ENCODE peak calls at places on chromosomes 2 and 18, in five cellular contexts. M is fibroblast of lung, O is mucosa of descending colon, C is A549, W is PC-3. N is an unnamed sample. For H3K4me1, the result is how much of the 10 kb centered on the place peaks cover.

GRCh38 chr2:15673919-15674636 is 82.4 kb downstream of the DDX1 start:
- DNase-seq in M (peak), W (no peak), O (no peak), C (no peak), N (no peak)

GRCh38 chr18:64799378-64799777 is 650.5 kb upstream of the LINC00305 start:
- DNase-seq in O (no peak), W (peak), C (no peak), M (no peak), N (no peak)

GRCh38 chr2:120675460-120676130 is 60.1 kb upstream of the GLI2 start:
- DNase-seq in M (peak), O (no peak), C (peak), W (peak), N (peak)

GRCh38 chr2:215136669-215137328 is 1.6 kb downstream of the ABCA12 start:
- DNase-seq in C (no peak), O (no peak), W (peak), M (peak), N (no peak)

GRCh38 chr2:176814740-176815367 is 397.7 kb upstream of the HNRNPA3 start:
- DNase-seq in O (no peak), M (peak), W (peak), C (peak), N (no peak)

GRCh38 chr2:191206613-191207471 is 38.4 kb upstream of the MYO1B start:
- DNase-seq in C (no peak), W (no peak), O (no peak), M (no peak), N (peak)

GRCh38 chr2:224101820-224102630 is 62.9 kb upstream of the SERPINE2 start:
- DNase-seq in W (peak), M (peak), O (no peak), C (no peak), N (no peak)

GRCh38 chr18:11671156-11671555 is 17.9 kb upstream of the GNAL start:
- DNase-seq in M (no peak), O (no peak), C (no peak), W (no peak), N (no peak)

GRCh38 chr2:27655155-27655951 is 8.1 kb downstream of the SUPT7L start:
- DNase-seq in C (no peak), W (peak), O (no peak), M (peak), N (no peak)

GRCh38 chr2:105398522-105399206 is at the start of gene FHL2:
- DNase-seq in C (peak), O (peak), W (peak), M (peak), N (peak)

GRCh38 chr2:105400138-105400540 is 1.3 kb upstream of the FHL2 start:
- DNase-seq in C (no peak), W (no peak), O (no peak), M (no peak), N (no peak)

GRCh38 chr2:105397959-105398521 is 811 bp downstream of the FHL2 start:
- DNase-seq in M (peak), C (no peak), W (no peak), O (no peak), N (peak)

GRCh38 chr2:105397025-105397722 is 1.7 kb downstream of the FHL2 start:
- DNase-seq in M (no peak), O (no peak), W (peak), C (peak), N (no peak)

GRCh38 chr2:105399207-105399861 is 483 bp upstream of the FHL2 start:
- DNase-seq in O (peak), W (no peak), C (no peak), M (no peak), N (peak)
- H3K4me3 ChIP-seq in O (peak), W (peak), C (peak), M (peak), N (peak)

GRCh38 chr2:231168460-231169139 is 29.8 kb upstream of the ARMC9 start:
- DNase-seq in W (no peak), C (no peak), O (no peak), M (no peak), N (no peak)

GRCh38 chr2:231174211-231174651 is 24.2 kb upstream of the ARMC9 start:
- DNase-seq in C (no peak), O (no peak), M (no peak), W (no peak), N (no peak)

GRCh38 chr2:231169475-231169874 is 29.0 kb upstream of the ARMC9 start:
- DNase-seq in O (no peak), M (no peak), W (no peak), C (no peak), N (no peak)

GRCh38 chr2:231170058-231170457 is 28.4 kb upstream of the ARMC9 start:
- DNase-seq in O (no peak), M (no peak), W (no peak), C (no peak), N (no peak)

GRCh38 chr2:231172020-231172419 is 26.4 kb upstream of the ARMC9 start:
- DNase-seq in O (no peak), W (no peak), C (no peak), M (no peak), N (no peak)
- H3K4me1 ChIP-seq in O (under half), W (under half), C (under half), M (under half), N (under half)

GRCh38 chr2:138652378-138652777 is 127.8 kb downstream of the NXPH2 start:
- DNase-seq in O (no peak), W (peak), C (no peak), M (no peak), N (no peak)

DNA sequence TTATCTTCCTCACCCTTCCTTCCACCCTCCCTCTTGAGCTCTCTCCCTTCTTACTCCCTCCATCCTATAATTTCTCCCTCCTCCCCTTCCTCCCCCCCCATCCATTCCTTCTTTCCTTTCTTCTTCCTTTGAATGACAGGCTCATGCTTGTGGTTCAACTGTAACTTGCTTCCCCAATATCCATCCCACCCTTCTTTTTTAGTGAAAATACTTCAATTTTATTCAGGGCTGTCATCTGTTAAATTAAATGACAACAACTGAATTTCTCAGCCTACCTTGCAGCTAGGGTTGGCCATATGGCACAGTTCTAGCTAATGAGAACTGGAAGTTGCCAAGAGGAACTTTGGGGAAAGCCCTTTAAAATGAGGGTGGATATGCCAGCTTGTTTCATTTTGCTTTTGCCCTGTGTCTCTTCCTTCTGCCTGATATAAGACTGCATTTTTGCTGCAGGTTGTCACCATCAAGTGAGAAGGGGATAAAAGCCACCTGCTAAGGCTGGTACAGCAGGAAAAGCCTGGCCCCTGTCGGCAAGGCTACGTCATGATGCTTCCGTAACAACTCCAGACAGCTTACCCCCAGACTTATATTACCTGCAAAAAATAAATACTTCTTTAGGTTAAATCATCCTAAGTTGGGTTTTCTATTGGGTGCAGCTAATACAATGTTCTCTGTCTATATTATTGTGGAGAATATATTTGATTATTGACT is 121.8 kb downstream of the NXPH2 start:
- DNase-seq in O (no peak), C (no peak), W (no peak), M (no peak), N (no peak)
- H3K4me3 ChIP-seq in O (no peak), C (no peak), W (no peak), M (no peak), N (no peak)

GRCh38 chr2:46226620-46227019 is 70.6 kb upstream of the EPAS1 start:
- DNase-seq in M (no peak), C (no peak), O (no peak), W (no peak), N (no peak)

GRCh38 chr2:46227022-46227421 is 70.2 kb upstream of the EPAS1 start:
- DNase-seq in W (no peak), C (no peak), O (no peak), M (no peak), N (no peak)

GRCh38 chr2:46229134-46230063 is 67.8 kb upstream of the EPAS1 start:
- DNase-seq in C (peak), W (peak), M (no peak), O (no peak), N (no peak)

GRCh38 chr2:46225730-46226129 is 71.5 kb upstream of the EPAS1 start:
- DNase-seq in O (no peak), W (no peak), M (no peak), C (no peak), N (no peak)

GRCh38 chr2:46227674-46228289 is 69.4 kb upstream of the EPAS1 start:
- DNase-seq in O (no peak), M (no peak), C (no peak), W (no peak), N (no peak)
- H3K4me1 ChIP-seq in O (under half), M (under half), C (half or more), W (under half), N (under half)

GRCh38 chr18:77123313-77124231 is 9.0 kb downstream of the MBP start:
- DNase-seq in M (no peak), O (peak), W (no peak), C (no peak), N (peak)

GRCh38 chr18:77119851-77120491 is 12.6 kb downstream of the MBP start:
- DNase-seq in W (no peak), O (no peak), M (no peak), C (no peak), N (no peak)

GRCh38 chr18:77129150-77129551 is 3.4 kb downstream of the MBP start:
- DNase-seq in M (peak), C (no peak), O (peak), W (peak), N (no peak)

GRCh38 chr18:77127769-77128671 is 4.6 kb downstream of the MBP start:
- DNase-seq in M (peak), C (no peak), W (peak), O (no peak), N (no peak)

GRCh38 chr18:77124452-77124922 is 8.1 kb downstream of the MBP start:
- DNase-seq in O (peak), M (no peak), W (peak), C (no peak), N (peak)
- H3K4me3 ChIP-seq in O (no peak), M (no peak), W (no peak), C (no peak), N (no peak)

DNA sequence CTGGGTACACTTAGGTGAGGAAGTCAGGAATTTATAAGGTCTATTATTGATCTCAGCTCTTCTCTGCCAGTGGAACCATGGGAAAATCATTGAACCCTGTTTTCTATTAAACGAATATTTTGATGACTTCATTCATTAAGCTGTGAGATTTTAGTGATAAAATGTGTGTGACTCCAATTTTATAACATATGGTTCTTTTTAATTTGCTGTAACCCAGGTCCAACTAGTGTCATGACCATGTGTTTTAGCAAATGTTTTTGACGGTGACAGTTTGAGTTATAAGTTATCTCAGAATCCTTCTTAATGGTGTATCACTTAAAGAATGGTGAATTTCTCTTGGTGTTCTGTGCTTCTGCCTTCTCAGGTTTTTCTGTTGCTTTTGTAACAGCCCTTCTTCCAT is 213.1 kb downstream of the MCFD2 start:
- DNase-seq in W (no peak), C (no peak), O (no peak), M (no peak), N (no peak)
- H3K4me1 ChIP-seq in W (under half), C (half or more), O (under half), M (under half), N (under half)

GRCh38 chr2:174331731-174332606 is 2.8 kb upstream of the SP9 start:
- DNase-seq in O (no peak), C (no peak), M (no peak), W (peak), N (no peak)

GRCh38 chr2:174333502-174334277 is 1.1 kb upstream of the SP9 start:
- DNase-seq in M (no peak), O (no peak), C (no peak), W (no peak), N (no peak)

GRCh38 chr2:174330945-174331619 is 3.7 kb upstream of the SP9 start:
- DNase-seq in C (no peak), O (no peak), M (no peak), W (no peak), N (no peak)

GRCh38 chr2:174333017-174333501 is 1.7 kb upstream of the SP9 start:
- DNase-seq in M (no peak), W (no peak), O (no peak), C (no peak), N (no peak)

GRCh38 chr2:174332607-174333001 is 2.1 kb upstream of the SP9 start:
- DNase-seq in W (peak), O (no peak), C (no peak), M (no peak), N (no peak)
- H3K4me3 ChIP-seq in W (peak), O (no peak), C (peak), M (no peak), N (no peak)

GRCh38 chr2:64874593-64874992 is 114.6 kb upstream of the SLC1A4 start:
- DNase-seq in C (no peak), M (no peak), W (no peak), O (no peak), N (no peak)

GRCh38 chr2:64873472-64873924 is 115.7 kb upstream of the SLC1A4 start:
- DNase-seq in W (peak), M (no peak), C (peak), O (peak), N (peak)

GRCh38 chr2:64876137-64876647 is 113.0 kb upstream of the SLC1A4 start:
- DNase-seq in W (peak), O (no peak), C (peak), M (peak), N (peak)

GRCh38 chr2:64879745-64880144 is 109.5 kb upstream of the SLC1A4 start:
- DNase-seq in W (no peak), M (no peak), C (no peak), O (no peak), N (no peak)

DNA sequence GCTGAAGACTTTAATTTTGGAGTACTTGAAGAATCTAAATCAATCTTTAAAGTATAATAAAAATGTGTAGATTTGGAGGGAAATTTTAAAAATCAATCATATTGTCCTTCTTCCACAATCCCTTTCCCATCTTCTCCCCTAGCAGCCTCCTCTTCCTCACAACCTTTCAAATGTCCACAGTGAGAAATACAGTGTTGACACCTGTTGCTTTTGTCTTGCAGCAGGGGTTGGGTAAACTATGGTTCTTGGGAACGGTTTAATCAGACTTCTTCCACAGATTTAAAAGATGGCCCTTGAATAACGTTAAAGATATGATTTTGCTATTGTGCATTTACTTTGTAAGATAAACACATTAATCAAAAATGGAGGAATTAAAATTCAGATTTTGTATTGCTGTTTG is 113.8 kb upstream of the SLC1A4 start:
- DNase-seq in W (no peak), O (no peak), C (no peak), M (no peak), N (no peak)
- H3K4me1 ChIP-seq in W (under half), O (under half), C (under half), M (under half), N (under half)